ENCODE peak calls at places on chromosomes 7 and 10, in ten cellular contexts. J, D, S, T, V, Z, F, U, Q and E are unnamed samples.

GRCh38 chr7:65307651-65308299 is 65.9 kb upstream of the ZNF92 start:
- DNase-seq in J (peak; percentile 70), D (peak; percentile 91), S (peak; percentile 73), T (peak; percentile 67), V (peak; percentile 45), Z (no peak), F (no peak), U (no peak), Q (no peak), E (peak; percentile 86)

GRCh38 chr10:27998178-27998953 is 513 bp downstream of the ODAD2 start:
- DNase-seq in J (peak; percentile 44), D (peak; percentile 83), S (peak; percentile 43), T (peak; percentile 3), V (peak; percentile 19), Z (peak; percentile 62), F (no peak), U (no peak), Q (peak; percentile 14), E (peak; percentile 46)

GRCh38 chr7:83820641-83821040 is 171.7 kb upstream of the SEMA3E start:
- DNase-seq in J (no peak), D (no peak), S (no peak), T (no peak), V (no peak), Z (no peak), F (no peak), U (no peak), Q (no peak), E (no peak)

GRCh38 chr7:155032978-155033377 is 30.1 kb upstream of the PAXIP1 start:
- DNase-seq in J (no peak), D (peak; percentile 21), S (no peak), T (no peak), V (no peak), Z (no peak), F (no peak), U (no peak), Q (no peak), E (peak; percentile 31)

GRCh38 chr10:101595591-101596433 is 7.7 kb downstream of the DPCD start:
- DNase-seq in J (no peak), D (no peak), S (no peak), T (no peak), V (no peak), Z (no peak), F (no peak), U (no peak), Q (no peak), E (no peak)

GRCh38 chr10:97701438-97702064 is 12.0 kb upstream of the MARVELD1 start:
- DNase-seq in J (peak; percentile 66), D (peak; percentile 92), S (peak; percentile 85), T (peak; percentile 74), V (peak; percentile 62), Z (no peak), F (no peak), U (peak; percentile 61), Q (no peak), E (peak; percentile 64)

GRCh38 chr7:83015921-83016320 is 146.8 kb downstream of the PCLO start:
- DNase-seq in J (no peak), D (no peak), S (no peak), T (no peak), V (no peak), Z (no peak), F (no peak), U (no peak), Q (no peak), E (no peak)

GRCh38 chr7:93921607-93922446 is at the start of gene GNG11:
- DNase-seq in J (no peak), D (peak; percentile 77), S (peak; percentile 74), T (peak; percentile 79), V (peak; percentile 61), Z (peak; percentile 93), F (peak; percentile 88), U (peak; percentile 88), Q (peak; percentile 90), E (no peak)

GRCh38 chr10:88474884-88475844 is 108.0 kb downstream of the RNLS start:
- DNase-seq in J (no peak), D (peak; percentile 13), S (no peak), T (no peak), V (no peak), Z (no peak), F (no peak), U (no peak), Q (no peak), E (no peak)

GRCh38 chr10:88477343-88478085 is 105.6 kb downstream of the RNLS start:
- DNase-seq in J (no peak), D (no peak), S (peak; percentile 23), T (no peak), V (no peak), Z (no peak), F (no peak), U (no peak), Q (no peak), E (no peak)

GRCh38 chr10:88471909-88472308 is 111.2 kb downstream of the RNLS start:
- DNase-seq in J (no peak), D (peak; percentile 63), S (no peak), T (no peak), V (no peak), Z (no peak), F (no peak), U (no peak), Q (no peak), E (no peak)

GRCh38 chr10:88472540-88472939 is 110.6 kb downstream of the RNLS start:
- DNase-seq in J (no peak), D (peak; percentile 8), S (peak; percentile 40), T (peak; percentile 27), V (no peak), Z (no peak), F (no peak), U (no peak), Q (no peak), E (no peak)

GRCh38 chr10:88473989-88474883 is 108.9 kb downstream of the RNLS start:
- DNase-seq in J (no peak), D (peak; percentile 3), S (no peak), T (no peak), V (no peak), Z (no peak), F (no peak), U (no peak), Q (no peak), E (peak; percentile 23)
- H3K27ac ChIP-seq in J (no peak overlapping the region), D (no peak overlapping the region), S (no peak overlapping the region), T (no peak overlapping the region), V (no peak overlapping the region), Z (no peak overlapping the region), F (no peak overlapping the region), U (peak overlapping the region; percentile 21), Q (peak overlapping the region; percentile 72), E (no peak overlapping the region)

GRCh38 chr7:39709029-39709428 is 85.7 kb downstream of the RALA start:
- DNase-seq in J (no peak), D (peak; percentile 34), S (no peak), T (no peak), V (no peak), Z (no peak), F (no peak), U (no peak), Q (no peak), E (no peak)
- TF ChIP-seq CTCF in J (no peak), D (no peak), S (no peak), T (no peak), V (no peak), Z (no peak), F (no peak), U (no peak), Q (no peak), E (no peak)

GRCh38 chr7:1064581-1064980 is 20.2 kb downstream of the GPR146 start:
- DNase-seq in J (no peak), D (no peak), S (no peak), T (no peak), V (no peak), Z (no peak), F (no peak), U (no peak), Q (no peak), E (no peak)

GRCh38 chr7:1062296-1063294 is 18.2 kb downstream of the GPR146 start:
- DNase-seq in J (no peak), D (no peak), S (no peak), T (no peak), V (no peak), Z (no peak), F (no peak), U (no peak), Q (no peak), E (no peak)

GRCh38 chr7:1068013-1068412 is 19.9 kb upstream of the GPER1 start:
- DNase-seq in J (no peak), D (no peak), S (no peak), T (no peak), V (no peak), Z (no peak), F (no peak), U (no peak), Q (no peak), E (no peak)

GRCh38 chr7:1063361-1063760 is 19.0 kb downstream of the GPR146 start:
- DNase-seq in J (no peak), D (no peak), S (no peak), T (no peak), V (no peak), Z (no peak), F (no peak), U (no peak), Q (no peak), E (no peak)

GRCh38 chr7:1065263-1066260 is 21.2 kb downstream of the GPR146 start:
- DNase-seq in J (peak; percentile 66), D (peak; percentile 94), S (peak; percentile 71), T (peak; percentile 72), V (peak; percentile 68), Z (peak; percentile 93), F (peak; percentile 85), U (peak; percentile 88), Q (peak; percentile 88), E (peak; percentile 82)
- H3K4me3 ChIP-seq in J (no peak overlapping the region), D (no peak overlapping the region), S (no peak overlapping the region), T (no peak overlapping the region), V (no peak overlapping the region), Z (peak overlapping the region; percentile 50), F (peak overlapping the region; percentile 62), U (peak overlapping the region; percentile 21), Q (peak overlapping the region; percentile 55), E (no peak overlapping the region)

GRCh38 chr7:25897261-25897782 is 254.7 kb upstream of the NFE2L3 start:
- DNase-seq in J (no peak), D (peak; percentile 14), S (no peak), T (no peak), V (no peak), Z (no peak), F (no peak), U (no peak), Q (no peak), E (no peak)

GRCh38 chr7:25894002-25894901 is 257.7 kb upstream of the NFE2L3 start:
- DNase-seq in J (peak; percentile 39), D (peak; percentile 75), S (no peak), T (peak; percentile 43), V (no peak), Z (no peak), F (no peak), U (no peak), Q (no peak), E (peak; percentile 48)

GRCh38 chr7:25893436-25893835 is 258.6 kb upstream of the NFE2L3 start:
- DNase-seq in J (no peak), D (no peak), S (no peak), T (no peak), V (no peak), Z (no peak), F (no peak), U (no peak), Q (no peak), E (no peak)

GRCh38 chr7:25895792-25896171 is 256.2 kb upstream of the NFE2L3 start:
- DNase-seq in J (no peak), D (peak; percentile 77), S (no peak), T (no peak), V (no peak), Z (no peak), F (no peak), U (no peak), Q (no peak), E (no peak)

DNA sequence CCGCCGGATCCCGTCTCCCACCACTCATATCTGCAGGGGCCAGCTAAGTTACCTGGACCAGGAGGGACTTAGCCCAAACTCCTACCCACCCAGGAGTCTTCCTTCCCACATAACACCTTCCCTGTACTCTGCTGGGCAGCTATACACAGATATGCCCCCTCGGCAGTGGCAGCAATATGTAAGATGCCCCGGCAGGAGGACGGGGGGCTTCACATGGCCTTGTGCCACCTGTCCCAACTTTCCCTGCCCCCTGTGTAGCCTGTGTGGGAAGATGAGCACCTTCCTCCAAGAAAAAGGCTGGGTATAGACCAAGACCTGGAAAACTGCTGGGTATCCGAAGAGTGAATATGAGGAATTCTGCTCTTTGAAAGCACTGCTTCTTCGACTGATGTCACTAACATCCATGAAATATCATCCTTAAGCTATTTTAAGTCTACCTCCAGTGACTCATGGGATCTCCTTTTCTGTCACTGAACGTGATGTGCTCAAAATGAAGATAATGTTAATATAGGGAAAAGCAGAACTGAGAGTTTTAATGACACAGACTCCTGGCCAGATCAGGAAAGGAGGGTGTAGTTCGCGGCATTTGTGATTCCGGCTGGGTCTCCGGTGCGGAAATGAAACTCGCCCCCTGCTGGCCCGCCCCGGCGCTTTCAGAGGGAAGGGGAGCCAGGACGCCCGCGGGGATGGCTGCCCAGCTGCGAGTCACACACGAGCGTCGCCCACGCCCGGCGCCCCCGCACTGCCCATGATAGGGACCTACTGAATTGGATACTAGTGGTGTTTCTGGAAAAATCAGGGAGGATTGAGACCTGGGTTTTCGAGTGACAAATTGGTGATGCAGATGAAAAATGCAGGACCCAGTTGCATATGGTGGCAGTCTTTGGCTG is 256.9 kb upstream of the NFE2L3 start:
- DNase-seq in J (no peak), D (peak; percentile 78), S (peak; percentile 11), T (peak; percentile 42), V (peak; percentile 20), Z (peak; percentile 84), F (no peak), U (peak; percentile 79), Q (peak; percentile 63), E (peak; percentile 66)
- H3K27ac ChIP-seq in J (no peak overlapping the region), D (no peak overlapping the region), S (no peak overlapping the region), T (no peak overlapping the region), V (no peak overlapping the region), Z (no peak overlapping the region), F (no peak overlapping the region), U (no peak overlapping the region), Q (no peak overlapping the region), E (no peak overlapping the region)